ENCODE peak calls at places on chromosomes 16 and 17, in nine cellular contexts. W is AG09319, V is fibroblast of mammary gland, O is WTC11, E is Calu3, I is epithelial cell of esophagus, N is NB4, X is tibial nerve, R is stomach. K is an unnamed sample.

GRCh38 chr16:24729243-24729966 is at the start of gene TNRC6A:
- DNase-seq in W (peak), V (peak), O (peak), E (peak), I (peak), N (peak), X (peak), R (peak), K (peak)

GRCh38 chr17:59073972-59074371 is 32.7 kb downstream of the TRIM37 start:
- DNase-seq in W (no peak), V (peak), O (no peak), E (no peak), I (no peak), N (no peak), X (no peak), R (no peak), K (no peak)

GRCh38 chr17:66625321-66625767 is 209.6 kb upstream of the CACNG5 start:
- DNase-seq in W (no peak), V (peak), O (no peak), E (no peak), I (peak), N (peak), X (no peak), R (no peak), K (no peak)

GRCh38 chr17:47205419-47205963 is 3.7 kb upstream of the MYL4 start:
- DNase-seq in W (no peak), V (peak), O (peak), E (peak), I (peak), N (no peak), X (peak), R (peak), K (no peak)

GRCh38 chr17:19507673-19508326 is 25.9 kb upstream of the SLC47A1 start:
- DNase-seq in W (peak), V (peak), O (peak), E (peak), I (peak), N (peak), X (peak), R (peak), K (peak)

GRCh38 chr17:50863221-50863843 is 2.8 kb downstream of the TOB1 start:
- DNase-seq in W (no peak), V (peak), O (peak), E (peak), I (peak), N (peak), X (peak), R (peak), K (no peak)

GRCh38 chr16:87206646-87207451 is 110.3 kb downstream of the C16orf95 start:
- DNase-seq in W (no peak), V (peak), O (no peak), E (no peak), I (peak), N (no peak), X (no peak), R (no peak), K (no peak)

GRCh38 chr17:17044846-17045561 is 2.7 kb downstream of the MPRIP start:
- DNase-seq in W (no peak), V (peak), O (peak), E (no peak), I (peak), N (peak), X (no peak), R (peak), K (no peak)

GRCh38 chr17:6670999-6671398 is 19.4 kb downstream of the C17orf100 start:
- DNase-seq in W (no peak), V (no peak), O (no peak), E (no peak), I (no peak), N (no peak), X (no peak), R (no peak), K (no peak)

DNA sequence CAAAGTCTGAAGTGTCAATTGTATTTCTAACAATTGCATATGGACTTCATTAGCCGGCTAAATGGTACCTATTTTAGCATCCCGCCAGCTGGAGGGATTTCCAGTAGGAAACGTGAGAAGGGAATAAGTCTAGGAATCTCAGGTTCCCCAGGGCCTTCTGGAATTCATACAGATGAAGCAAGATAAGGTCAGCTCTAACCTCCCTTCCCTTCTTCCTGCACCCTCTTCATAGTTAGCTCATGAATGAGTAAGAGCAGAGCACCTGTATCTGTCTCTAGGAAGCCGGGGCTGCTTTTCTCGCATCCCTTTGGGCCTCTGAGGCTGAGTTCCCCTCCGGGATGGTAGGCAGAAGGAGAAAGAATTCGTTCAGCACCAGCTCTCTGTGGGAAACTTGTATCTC is 213.1 kb upstream of the ELAC2 start:
- DNase-seq in W (no peak), V (no peak), O (no peak), E (no peak), I (no peak), N (no peak), X (no peak), R (no peak), K (no peak)
- TF ChIP-seq CTCF in W (no peak), V (no peak), O (no peak), E (no peak), I (no peak), N (no peak), X (no peak), R (no peak), K (no peak)

GRCh38 chr16:66851166-66851964 is 7.2 kb downstream of the CA7 start:
- DNase-seq in W (no peak), V (no peak), O (no peak), E (no peak), I (no peak), N (no peak), X (no peak), R (no peak), K (no peak)

GRCh38 chr16:66848172-66848571 is 4.0 kb downstream of the CA7 start:
- DNase-seq in W (no peak), V (no peak), O (no peak), E (no peak), I (no peak), N (no peak), X (no peak), R (no peak), K (no peak)

GRCh38 chr16:66849021-66849420 is 4.8 kb downstream of the CA7 start:
- DNase-seq in W (no peak), V (no peak), O (no peak), E (no peak), I (no peak), N (no peak), X (no peak), R (no peak), K (no peak)

GRCh38 chr16:66850115-66850815 is 6.1 kb downstream of the CA7 start:
- DNase-seq in W (no peak), V (no peak), O (no peak), E (no peak), I (no peak), N (no peak), X (no peak), R (no peak), K (no peak)

GRCh38 chr16:66849543-66849942 is 5.3 kb downstream of the CA7 start:
- DNase-seq in W (no peak), V (no peak), O (peak), E (no peak), I (no peak), N (no peak), X (no peak), R (no peak), K (no peak)
- TF ChIP-seq CTCF in W (no peak), V (no peak), O (no peak), E (no peak), I (no peak), N (no peak), X (no peak), R (no peak), K (no peak)

GRCh38 chr17:4072487-4073157 is 70.2 kb downstream of the ZZEF1 start:
- DNase-seq in W (peak), V (peak), O (no peak), E (no peak), I (no peak), N (no peak), X (no peak), R (no peak), K (no peak)

GRCh38 chr17:4073983-4074830 is 68.6 kb downstream of the ZZEF1 start:
- DNase-seq in W (no peak), V (peak), O (no peak), E (no peak), I (no peak), N (peak), X (no peak), R (peak), K (no peak)

GRCh38 chr17:4080686-4081085 is 62.1 kb downstream of the ZZEF1 start:
- DNase-seq in W (no peak), V (no peak), O (no peak), E (no peak), I (peak), N (no peak), X (no peak), R (no peak), K (no peak)

DNA sequence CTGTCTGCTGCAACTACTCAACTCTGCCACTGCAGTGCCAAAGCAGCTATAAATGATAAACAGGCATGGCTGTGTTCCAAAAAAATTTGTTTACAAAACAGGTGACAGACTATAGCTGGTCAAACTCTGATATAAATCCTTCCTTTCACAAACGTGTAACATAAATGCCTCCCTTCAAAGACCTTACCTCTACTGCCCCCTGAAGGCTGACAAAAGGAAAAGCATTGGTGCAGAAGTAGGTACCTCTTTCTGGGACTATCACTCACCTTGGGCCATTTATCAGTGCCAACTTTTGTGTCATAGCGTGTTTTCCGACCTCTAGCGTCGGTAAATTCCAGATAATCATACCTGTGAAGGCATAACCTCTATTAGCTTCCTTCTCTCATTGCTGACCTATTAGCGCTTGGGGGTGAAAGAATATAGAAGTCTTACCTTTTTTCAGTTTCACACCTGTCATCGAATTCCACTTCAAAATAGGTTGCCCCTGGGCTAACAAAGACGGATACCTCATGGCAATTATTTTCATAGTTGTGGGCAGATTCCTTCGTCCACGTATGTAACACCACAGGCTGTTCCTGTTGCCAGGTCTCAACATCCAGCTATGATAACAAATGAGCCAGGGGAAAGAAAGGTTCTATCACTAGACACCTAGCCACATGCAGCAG is 67.9 kb downstream of the ZZEF1 start:
- DNase-seq in W (no peak), V (peak), O (no peak), E (peak), I (peak), N (peak), X (no peak), R (no peak), K (no peak)
- TF ChIP-seq CTCF in W (peak), V (peak), O (peak), E (no peak), I (peak), N (peak), X (peak), R (peak), K (no peak)

DNA sequence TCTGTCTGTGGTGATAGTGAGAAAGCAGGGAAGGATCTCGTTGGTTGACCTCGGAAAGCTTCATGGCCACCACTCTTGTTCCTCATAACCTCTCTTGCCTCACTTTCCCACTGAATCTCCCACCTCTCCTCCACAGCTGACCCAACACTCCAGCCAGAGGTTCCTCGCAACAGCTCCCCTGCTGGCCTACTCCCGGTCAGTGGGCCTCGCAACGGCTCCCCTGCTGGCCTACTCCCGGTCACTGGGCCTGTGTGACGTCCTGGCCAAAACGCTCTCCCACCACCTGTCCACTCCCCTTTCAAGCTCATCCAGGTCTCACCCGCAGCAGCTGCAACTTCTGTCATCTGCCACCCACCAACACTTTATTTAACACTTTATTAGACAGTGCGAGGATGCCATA is 149.1 kb downstream of the VPS53 start:
- DNase-seq in W (no peak), V (no peak), O (peak), E (peak), I (no peak), N (no peak), X (no peak), R (no peak), K (no peak)
- TF ChIP-seq CTCF in W (no peak), V (peak), O (no peak), E (no peak), I (no peak), N (peak), X (no peak), R (no peak), K (no peak)

GRCh38 chr16:19105891-19106624 is 7.7 kb upstream of the ITPRIPL2 start:
- DNase-seq in W (no peak), V (no peak), O (no peak), E (no peak), I (no peak), N (no peak), X (no peak), R (no peak), K (no peak)

GRCh38 chr16:19105131-19105530 is 8.6 kb upstream of the ITPRIPL2 start:
- DNase-seq in W (no peak), V (no peak), O (no peak), E (no peak), I (no peak), N (no peak), X (no peak), R (no peak), K (no peak)

GRCh38 chr16:19108409-19109287 is 5.1 kb upstream of the ITPRIPL2 start:
- DNase-seq in W (no peak), V (no peak), O (no peak), E (no peak), I (no peak), N (peak), X (no peak), R (no peak), K (no peak)

GRCh38 chr16:19104591-19104990 is 9.2 kb upstream of the ITPRIPL2 start:
- DNase-seq in W (no peak), V (no peak), O (no peak), E (no peak), I (no peak), N (no peak), X (no peak), R (no peak), K (no peak)

DNA sequence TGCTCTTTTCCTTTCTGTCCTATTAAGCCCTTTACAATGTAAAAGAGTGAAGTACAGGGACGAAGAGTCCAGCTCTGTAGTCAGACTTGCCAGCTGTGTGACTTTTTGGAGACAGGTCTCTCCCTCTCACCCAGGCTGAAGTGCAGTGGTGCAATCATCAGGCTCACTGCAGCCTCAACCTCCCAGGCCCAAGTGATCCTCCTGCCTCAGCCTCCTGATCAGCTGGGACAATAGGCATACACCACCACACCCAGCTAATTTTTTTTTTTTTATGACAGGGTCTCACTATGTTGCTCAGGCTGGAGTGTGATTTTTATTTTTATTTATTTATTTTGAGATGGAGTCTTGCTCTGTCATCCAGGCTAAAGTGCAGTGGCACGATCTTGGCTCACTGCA is 7.1 kb upstream of the ITPRIPL2 start:
- DNase-seq in W (no peak), V (no peak), O (no peak), E (no peak), I (no peak), N (no peak), X (no peak), R (no peak), K (no peak)
- TF ChIP-seq CTCF in W (no peak), V (no peak), O (no peak), E (no peak), I (no peak), N (no peak), X (no peak), R (no peak), K (no peak)

GRCh38 chr17:81701288-81702071 is 1.7 kb upstream of the MRPL12 start:
- DNase-seq in W (no peak), V (no peak), O (no peak), E (no peak), I (peak), N (peak), X (no peak), R (no peak), K (no peak)
- TF ChIP-seq CTCF in W (no peak), V (no peak), O (no peak), E (no peak), I (peak), N (peak), X (no peak), R (no peak), K (no peak)

GRCh38 chr17:56833023-56833811 is 503 bp downstream of the C17orf67 start:
- DNase-seq in W (no peak), V (peak), O (peak), E (peak), I (peak), N (peak), X (peak), R (peak), K (peak)
- TF ChIP-seq CTCF in W (no peak), V (no peak), O (no peak), E (no peak), I (no peak), N (no peak), X (no peak), R (no peak), K (no peak)

GRCh38 chr17:1737531-1738291 is 5.0 kb upstream of the SERPINF2 start:
- DNase-seq in W (no peak), V (no peak), O (no peak), E (no peak), I (no peak), N (no peak), X (no peak), R (no peak), K (no peak)

GRCh38 chr17:1735834-1736347 is 6.8 kb upstream of the SERPINF2 start:
- DNase-seq in W (no peak), V (no peak), O (no peak), E (no peak), I (no peak), N (no peak), X (no peak), R (no peak), K (no peak)

GRCh38 chr17:1735418-1735817 is 7.3 kb upstream of the SERPINF2 start:
- DNase-seq in W (no peak), V (no peak), O (no peak), E (no peak), I (no peak), N (no peak), X (no peak), R (no peak), K (no peak)

GRCh38 chr17:1733759-1734158 is 8.9 kb upstream of the SERPINF2 start:
- DNase-seq in W (no peak), V (no peak), O (no peak), E (no peak), I (no peak), N (no peak), X (no peak), R (no peak), K (no peak)

GRCh38 chr17:1736348-1737281 is 6.1 kb upstream of the SERPINF2 start:
- DNase-seq in W (no peak), V (peak), O (no peak), E (no peak), I (peak), N (peak), X (peak), R (peak), K (peak)
- TF ChIP-seq CTCF in W (no peak), V (no peak), O (no peak), E (no peak), I (no peak), N (no peak), X (no peak), R (no peak), K (no peak)